ENCODE peak calls at places on chromosomes 1 and 21, in four cellular contexts. S, Z, L and F are unnamed samples.

GRCh38 chr1:59814901-59815825 is at the start of gene HOOK1:
- DNase-seq in S (no peak), L (no peak), Z (no peak), F (no peak)

GRCh38 chr1:109765483-109765815 is 1.7 kb upstream of the EPS8L3 start:
- DNase-seq in Z (no peak), S (no peak), L (no peak), F (no peak)

GRCh38 chr1:109307363-109308021 is 681 bp upstream of the MYBPHL start:
- DNase-seq in L (no peak), Z (no peak), S (peak; percentile 81), F (no peak)

GRCh38 chr1:67338642-67339041 is 31.0 kb downstream of the IL12RB2 start:
- DNase-seq in S (no peak), Z (peak; percentile 83), L (no peak), F (peak; percentile 15)

GRCh38 chr21:36747114-36747814 is 48.3 kb downstream of the SIM2 start:
- DNase-seq in S (peak; percentile 49), Z (no peak), L (no peak), F (no peak)

GRCh38 chr1:54559771-54560231 is 11.8 kb downstream of the ACOT11 start:
- DNase-seq in S (no peak), L (no peak), Z (no peak), F (no peak)

GRCh38 chr1:2346691-2347408 is 44.5 kb downstream of the MORN1 start:
- DNase-seq in Z (no peak), S (no peak), L (no peak), F (no peak)

GRCh38 chr1:67162954-67163353 is 3.3 kb upstream of the IL23R start:
- DNase-seq in L (peak; percentile 11), Z (no peak), S (no peak), F (peak; percentile 67)

GRCh38 chr21:45012661-45013270 is 61.6 kb upstream of the ADARB1 start:
- DNase-seq in Z (no peak), S (no peak), L (no peak), F (no peak)

DNA sequence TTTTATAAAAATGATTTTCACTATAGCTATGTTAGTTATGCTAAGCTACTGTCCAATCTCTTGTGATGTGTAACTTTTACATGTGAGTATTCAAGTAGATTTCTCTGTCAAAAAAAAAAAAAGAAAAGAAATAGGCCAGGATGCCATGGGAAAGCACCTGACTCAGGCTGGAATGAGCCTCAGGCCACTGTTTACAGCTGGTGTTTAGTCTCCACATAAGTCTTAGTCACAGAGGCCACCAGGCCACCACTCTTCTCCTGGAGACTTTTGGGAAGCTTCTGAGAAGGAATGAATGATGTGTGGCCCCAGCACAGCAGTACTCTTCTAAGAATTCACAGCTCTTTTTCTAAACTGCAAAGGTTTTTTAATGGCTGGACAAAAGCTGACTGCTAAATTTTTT is 48.9 kb downstream of the CHML start:
- DNase-seq in Z (no peak), L (no peak), S (no peak), F (peak; percentile 86)
- TF ChIP-seq FOS in Z (no peak), L (no peak), S (no peak), F (peak; percentile 70)

DNA sequence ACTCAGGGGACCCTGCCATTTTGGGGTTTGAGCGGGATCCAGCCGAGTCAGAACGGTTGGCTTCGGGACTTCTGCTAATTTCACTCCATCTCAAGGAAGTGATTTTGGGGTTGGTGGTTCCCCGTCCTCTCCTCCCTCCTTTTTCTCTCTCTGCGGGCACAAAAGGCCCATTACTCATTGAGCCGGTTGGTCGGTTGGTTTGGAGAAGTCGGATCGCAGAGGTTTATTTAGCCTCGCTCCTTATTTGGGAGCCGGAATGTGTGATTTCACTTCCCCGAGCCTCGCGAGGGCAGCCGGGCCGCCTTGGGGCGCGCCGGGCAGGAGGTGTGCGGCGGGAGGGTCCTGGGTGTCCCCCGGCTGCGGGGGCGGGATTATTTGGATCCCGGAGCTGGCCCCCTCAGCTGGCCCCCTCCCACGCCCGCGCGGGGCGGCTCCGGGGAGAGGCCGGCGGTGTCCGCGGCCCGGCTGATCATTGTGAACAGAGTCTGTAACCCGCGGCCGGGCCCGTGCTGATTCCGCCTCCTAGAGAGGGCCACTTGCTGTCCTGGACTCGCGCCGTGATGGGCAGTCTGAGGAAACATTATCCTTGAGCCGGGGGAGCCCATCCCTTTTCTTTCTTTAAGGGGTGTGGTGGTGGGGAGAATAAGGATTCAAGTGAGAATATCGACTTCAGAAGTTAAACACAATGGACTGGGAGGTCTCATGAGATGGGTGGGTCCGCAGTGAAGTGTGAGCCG is 1.2 kb downstream of the MAPKAPK2 start:
- DNase-seq in L (peak; percentile 61), S (peak; percentile 59), Z (no peak), F (peak; percentile 80)
- TF ChIP-seq POLR2A in L (no peak), S (no peak), Z (peak; percentile 6), F (peak; percentile 93)

GRCh38 chr1:47651311-47652089 is 213.7 kb downstream of the FOXD2 start:
- DNase-seq in S (no peak), Z (no peak), L (no peak), F (no peak)
- TF ChIP-seq FOS in S (no peak), Z (no peak), L (no peak), F (no peak)

GRCh38 chr1:161177112-161177935 is at the start of gene B4GALT3:
- DNase-seq in L (peak; percentile 85), S (peak; percentile 98), Z (no peak), F (peak; percentile 65)
- TF ChIP-seq POLR2A in L (peak; percentile 94), S (peak; percentile 95), Z (peak; percentile 94), F (peak; percentile 87)

GRCh38 chr1:30902653-30903290 is 5.8 kb downstream of the SDC3 start:
- DNase-seq in L (no peak), S (no peak), Z (no peak), F (no peak)

GRCh38 chr1:30904962-30905335 is 3.6 kb downstream of the SDC3 start:
- DNase-seq in Z (no peak), L (no peak), S (no peak), F (no peak)

GRCh38 chr1:30904191-30904961 is 4.2 kb downstream of the SDC3 start:
- DNase-seq in L (no peak), Z (no peak), S (no peak), F (no peak)

GRCh38 chr1:30901798-30902652 is 6.5 kb downstream of the SDC3 start:
- DNase-seq in Z (no peak), S (no peak), L (no peak), F (no peak)

DNA sequence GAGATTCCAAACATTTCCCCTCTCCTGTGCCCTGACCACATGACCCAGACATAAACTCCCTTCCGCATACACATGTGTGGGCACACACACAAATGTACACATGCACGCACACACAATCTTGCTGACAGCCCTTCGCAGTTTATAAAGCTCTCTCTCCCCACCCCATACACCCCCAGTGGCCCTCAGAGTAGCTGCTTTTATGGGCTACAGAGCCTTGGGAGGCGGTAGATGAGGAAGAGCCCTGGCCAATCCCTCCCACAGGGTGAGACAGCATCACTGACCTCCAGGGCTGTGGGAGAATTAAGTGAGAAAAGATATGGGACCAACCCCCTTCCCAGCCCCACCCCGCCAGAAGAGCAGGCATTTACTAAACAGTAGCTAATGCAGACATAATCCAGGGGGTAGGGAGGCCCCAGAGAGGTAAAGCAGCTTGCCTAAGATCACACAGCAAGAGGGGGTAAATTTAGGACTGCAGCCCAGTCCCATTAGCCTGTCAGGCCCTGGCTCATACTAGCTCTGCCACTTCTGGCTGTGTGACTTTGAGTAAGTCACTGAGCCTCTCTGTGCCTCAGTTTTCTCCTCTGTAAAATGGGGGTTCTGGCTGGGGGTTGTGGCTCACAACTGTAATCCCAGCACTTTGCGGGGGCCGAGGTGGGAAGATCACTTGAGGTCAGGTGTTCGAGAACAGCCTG is 5.1 kb downstream of the SDC3 start:
- DNase-seq in L (no peak), S (peak; percentile 75), Z (no peak), F (peak; percentile 43)
- TF ChIP-seq FOS in L (no peak), S (no peak), Z (no peak), F (no peak)

GRCh38 chr1:212554401-212554800 is 54.2 kb upstream of the ATF3 start:
- DNase-seq in Z (no peak), S (no peak), L (no peak), F (peak; percentile 54)
- TF ChIP-seq POLR2A in Z (no peak), S (no peak), L (no peak), F (no peak)

GRCh38 chr1:195462646-195463045 is 1145.6 kb downstream of the KCNT2 start:
- DNase-seq in L (no peak), Z (no peak), S (no peak), F (peak; percentile 45)
- TF ChIP-seq FOS in L (no peak), Z (no peak), S (no peak), F (no peak)

GRCh38 chr21:43983860-43984420 is 28.2 kb upstream of the TRAPPC10 start:
- DNase-seq in S (no peak), L (no peak), Z (no peak), F (no peak)
- TF ChIP-seq POLR2A in S (no peak), L (no peak), Z (no peak), F (no peak)

GRCh38 chr1:221201773-221202172 is 322.5 kb downstream of the HLX start:
- DNase-seq in S (no peak), Z (no peak), L (no peak), F (no peak)
- TF ChIP-seq FOS in S (no peak), Z (no peak), L (no peak), F (no peak)

GRCh38 chr1:25543106-25543424 is 341 bp upstream of the LDLRAP1 start:
- DNase-seq in S (no peak), L (no peak), Z (no peak), F (no peak)

GRCh38 chr1:25543425-25544242 is at the start of gene LDLRAP1:
- DNase-seq in S (peak; percentile 97), Z (no peak), L (peak; percentile 74), F (peak; percentile 62)

GRCh38 chr1:25544819-25545218 is 1.4 kb downstream of the LDLRAP1 start:
- DNase-seq in S (no peak), L (no peak), Z (no peak), F (no peak)

GRCh38 chr1:25545767-25546166 is 2.4 kb downstream of the LDLRAP1 start:
- DNase-seq in Z (no peak), L (no peak), S (no peak), F (no peak)

GRCh38 chr1:25544243-25544764 is 898 bp downstream of the LDLRAP1 start:
- DNase-seq in S (no peak), Z (no peak), L (no peak), F (no peak)
- TF ChIP-seq POLR2A in S (no peak), Z (no peak), L (no peak), F (no peak)